ENCODE peak calls at places on chromosomes 4 and X, in five cellular contexts. One of them, this sample, is unnamed.

GRCh38 chr4:107937040-107937439 is 5.7 kb downstream of the CYP2U1 start:
- DNase-seq in endodermal cell: no peak
- DNase-seq in PC-3: no peak
- DNase-seq in heart right ventricle: no peak
- DNase-seq in mesenchymal stem cell: no peak
- DNase-seq in this sample: no peak

GRCh38 chrX:53288173-53288572 is 6.8 kb upstream of the IQSEC2 start:
- DNase-seq in endodermal cell: peak; percentile 80
- DNase-seq in PC-3: no peak
- DNase-seq in heart right ventricle: peak; percentile 62
- DNase-seq in mesenchymal stem cell: peak; percentile 33
- DNase-seq in this sample: no peak

GRCh38 chr4:42280327-42281095 is 116.8 kb upstream of the SHISA3 start:
- DNase-seq in endodermal cell: peak; percentile 58
- DNase-seq in PC-3: peak; percentile 48
- DNase-seq in heart right ventricle: no peak
- DNase-seq in mesenchymal stem cell: peak; percentile 19
- DNase-seq in this sample: no peak

GRCh38 chr4:134627386-134627785 is 425.8 kb upstream of the PABPC4L start:
- DNase-seq in endodermal cell: peak; percentile 48
- DNase-seq in PC-3: no peak
- DNase-seq in heart right ventricle: no peak
- DNase-seq in mesenchymal stem cell: no peak
- DNase-seq in this sample: no peak

GRCh38 chr4:118921736-118922135 is 33.1 kb downstream of the SYNPO2 start:
- DNase-seq in endodermal cell: no peak
- DNase-seq in PC-3: no peak
- DNase-seq in heart right ventricle: no peak
- DNase-seq in mesenchymal stem cell: no peak
- DNase-seq in this sample: no peak

GRCh38 chr4:48030470-48030869 is 13.9 kb downstream of the NIPAL1 start:
- DNase-seq in endodermal cell: no peak
- DNase-seq in PC-3: no peak
- DNase-seq in heart right ventricle: no peak
- DNase-seq in mesenchymal stem cell: no peak
- DNase-seq in this sample: no peak

GRCh38 chrX:69538321-69538876 is 34.3 kb downstream of the NALF2 start:
- DNase-seq in endodermal cell: peak; percentile 86
- DNase-seq in PC-3: peak; percentile 58
- DNase-seq in heart right ventricle: peak; percentile 83
- DNase-seq in mesenchymal stem cell: peak; percentile 26
- DNase-seq in this sample: peak; percentile 93

GRCh38 chr4:40842725-40843401 is 93.1 kb downstream of the NSUN7 start:
- DNase-seq in endodermal cell: peak; percentile 57
- DNase-seq in PC-3: no peak
- DNase-seq in heart right ventricle: no peak
- DNase-seq in mesenchymal stem cell: peak; percentile 51
- DNase-seq in this sample: no peak

GRCh38 chr4:37101196-37101595 is 143.3 kb upstream of the NWD2 start:
- DNase-seq in endodermal cell: no peak
- DNase-seq in PC-3: no peak
- DNase-seq in heart right ventricle: no peak
- DNase-seq in mesenchymal stem cell: no peak
- DNase-seq in this sample: no peak

GRCh38 chr4:121053601-121054143 is 18.7 kb downstream of the NDNF start:
- DNase-seq in endodermal cell: no peak
- DNase-seq in PC-3: peak; percentile 78
- DNase-seq in heart right ventricle: peak; percentile 38
- DNase-seq in mesenchymal stem cell: no peak
- DNase-seq in this sample: no peak

GRCh38 chr4:140237616-140238352 is 83.8 kb upstream of the MAML3 start:
- DNase-seq in endodermal cell: peak; percentile 91
- DNase-seq in PC-3: no peak
- DNase-seq in heart right ventricle: peak; percentile 76
- DNase-seq in mesenchymal stem cell: peak; percentile 72
- DNase-seq in this sample: no peak

GRCh38 chrX:115576676-115577075 is 15.7 kb downstream of the PLS3 start:
- DNase-seq in endodermal cell: no peak
- DNase-seq in PC-3: no peak
- DNase-seq in heart right ventricle: no peak
- DNase-seq in mesenchymal stem cell: no peak
- DNase-seq in this sample: no peak

GRCh38 chrX:24148535-24149345 is 789 bp upstream of the ZFX start:
- DNase-seq in endodermal cell: no peak
- DNase-seq in PC-3: peak; percentile 40
- DNase-seq in heart right ventricle: no peak
- DNase-seq in mesenchymal stem cell: peak; percentile 60
- DNase-seq in this sample: no peak

GRCh38 chr4:182496392-182496791 is 253.2 kb downstream of the TENM3 start:
- DNase-seq in endodermal cell: no peak
- DNase-seq in PC-3: no peak
- DNase-seq in heart right ventricle: no peak
- DNase-seq in mesenchymal stem cell: no peak
- DNase-seq in this sample: no peak

GRCh38 chr4:6207602-6208001 is 7.3 kb upstream of the JAKMIP1 start:
- DNase-seq in endodermal cell: no peak
- DNase-seq in PC-3: no peak
- DNase-seq in heart right ventricle: no peak
- DNase-seq in mesenchymal stem cell: no peak
- DNase-seq in this sample: no peak

GRCh38 chrX:130109429-130110378 is 593 bp downstream of the ELF4 start:
- DNase-seq in endodermal cell: peak; percentile 62
- DNase-seq in PC-3: peak; percentile 21
- DNase-seq in heart right ventricle: peak; percentile 21
- DNase-seq in mesenchymal stem cell: peak; percentile 67
- DNase-seq in this sample: no peak

GRCh38 chrX:53190363-53190960 is 34.5 kb downstream of the KDM5C start:
- DNase-seq in endodermal cell: peak; percentile 86
- DNase-seq in PC-3: no peak
- DNase-seq in heart right ventricle: no peak
- DNase-seq in mesenchymal stem cell: peak; percentile 2
- DNase-seq in this sample: no peak

GRCh38 chrX:150036181-150036580 is 97.9 kb upstream of the EOLA2 start:
- DNase-seq in endodermal cell: no peak
- DNase-seq in PC-3: peak; percentile 83
- DNase-seq in heart right ventricle: no peak
- DNase-seq in mesenchymal stem cell: peak; percentile 50
- DNase-seq in this sample: no peak

GRCh38 chr4:5751073-5751917 is 40.3 kb downstream of the EVC start:
- DNase-seq in endodermal cell: peak; percentile 62
- DNase-seq in PC-3: no peak
- DNase-seq in heart right ventricle: no peak
- DNase-seq in mesenchymal stem cell: peak; percentile 92
- DNase-seq in this sample: no peak

GRCh38 chr4:56426273-56426672 is 9.1 kb downstream of the PPAT start:
- DNase-seq in endodermal cell: no peak
- DNase-seq in PC-3: no peak
- DNase-seq in heart right ventricle: no peak
- DNase-seq in mesenchymal stem cell: no peak
- DNase-seq in this sample: no peak

GRCh38 chr4:137968956-137969709 is 273.0 kb downstream of the SLC7A11 start:
- DNase-seq in endodermal cell: peak; percentile 66
- DNase-seq in PC-3: no peak
- DNase-seq in heart right ventricle: no peak
- DNase-seq in mesenchymal stem cell: no peak
- DNase-seq in this sample: no peak

GRCh38 chrX:109732319-109732779 is 708 bp downstream of the ACSL4 start:
- DNase-seq in endodermal cell: no peak
- DNase-seq in PC-3: peak; percentile 56
- DNase-seq in heart right ventricle: no peak
- DNase-seq in mesenchymal stem cell: peak; percentile 53
- DNase-seq in this sample: no peak

GRCh38 chr4:70315928-70316327 is 18.9 kb upstream of the CABS1 start:
- DNase-seq in endodermal cell: no peak
- DNase-seq in PC-3: peak; percentile 21
- DNase-seq in heart right ventricle: no peak
- DNase-seq in mesenchymal stem cell: no peak
- DNase-seq in this sample: no peak

GRCh38 chrX:12379666-12380065 is 241.4 kb downstream of the FRMPD4 start:
- DNase-seq in endodermal cell: no peak
- DNase-seq in PC-3: no peak
- DNase-seq in heart right ventricle: no peak
- DNase-seq in mesenchymal stem cell: no peak
- DNase-seq in this sample: no peak

GRCh38 chr4:113556382-113557134 is 205.0 kb downstream of the CAMK2D start:
- DNase-seq in endodermal cell: no peak
- DNase-seq in PC-3: peak; percentile 58
- DNase-seq in heart right ventricle: peak; percentile 18
- DNase-seq in mesenchymal stem cell: no peak
- DNase-seq in this sample: no peak

DNA sequence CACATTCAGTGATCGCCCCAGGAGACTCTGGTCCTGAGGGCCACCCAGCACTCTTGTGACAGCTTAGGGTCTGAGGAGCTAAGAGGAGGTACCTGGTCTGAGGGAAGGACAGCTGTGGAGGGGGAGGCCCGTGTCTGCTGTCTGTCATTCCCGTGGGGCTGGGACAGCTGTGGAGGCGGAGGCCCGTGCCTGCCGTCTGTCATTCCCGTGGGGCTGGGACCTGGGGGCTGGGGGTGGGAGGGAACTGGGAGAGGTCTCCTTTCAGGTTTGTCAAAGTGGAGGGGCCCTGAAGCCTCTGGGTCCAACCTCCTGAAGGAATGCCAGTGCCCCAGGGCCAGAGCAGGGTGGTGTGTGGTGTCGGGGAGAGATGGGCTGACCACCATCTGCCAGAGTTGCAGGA is 45.0 kb upstream of the ADRA2C start:
- DNase-seq in endodermal cell: no peak
- DNase-seq in PC-3: no peak
- DNase-seq in heart right ventricle: peak; percentile 3
- DNase-seq in mesenchymal stem cell: no peak
- DNase-seq in this sample: peak; percentile 5
- H3K27me3 ChIP-seq in endodermal cell: peaks cover 20% of the 10 kb centered on the region
- H3K27me3 ChIP-seq in PC-3: peaks cover 61% of the 10 kb centered on the region
- H3K27me3 ChIP-seq in heart right ventricle: peaks cover 54% of the 10 kb centered on the region
- H3K27me3 ChIP-seq in mesenchymal stem cell: peaks cover 79% of the 10 kb centered on the region
- H3K27me3 ChIP-seq in this sample: no peaks in the 10 kb centered on the region

GRCh38 chrX:15874672-15875071 is 20.1 kb upstream of the AP1S2 start:
- DNase-seq in endodermal cell: no peak
- DNase-seq in PC-3: no peak
- DNase-seq in heart right ventricle: no peak
- DNase-seq in mesenchymal stem cell: no peak
- DNase-seq in this sample: no peak
- H3K27me3 ChIP-seq in endodermal cell: no peaks in the 10 kb centered on the region
- H3K27me3 ChIP-seq in PC-3: no peaks in the 10 kb centered on the region
- H3K27me3 ChIP-seq in heart right ventricle: peaks cover 81% of the 10 kb centered on the region
- H3K27me3 ChIP-seq in mesenchymal stem cell: peaks cover 22% of the 10 kb centered on the region
- H3K27me3 ChIP-seq in this sample: peaks cover 6% of the 10 kb centered on the region

GRCh38 chrX:113743069-113743468 is 840.8 kb upstream of the HTR2C start:
- DNase-seq in endodermal cell: no peak
- DNase-seq in PC-3: no peak
- DNase-seq in heart right ventricle: no peak
- DNase-seq in mesenchymal stem cell: no peak
- DNase-seq in this sample: no peak
- H3K27me3 ChIP-seq in endodermal cell: no peaks in the 10 kb centered on the region
- H3K27me3 ChIP-seq in PC-3: no peaks in the 10 kb centered on the region
- H3K27me3 ChIP-seq in heart right ventricle: peaks cover 13% of the 10 kb centered on the region
- H3K27me3 ChIP-seq in mesenchymal stem cell: peaks cover 28% of the 10 kb centered on the region
- H3K27me3 ChIP-seq in this sample: no peaks in the 10 kb centered on the region

GRCh38 chrX:42778096-42778495 is at the start of gene PPP1R2C:
- DNase-seq in endodermal cell: no peak
- DNase-seq in PC-3: no peak
- DNase-seq in heart right ventricle: no peak
- DNase-seq in mesenchymal stem cell: no peak
- DNase-seq in this sample: no peak

GRCh38 chrX:42783456-42783855 is 5.5 kb upstream of the PPP1R2C start:
- DNase-seq in endodermal cell: no peak
- DNase-seq in PC-3: no peak
- DNase-seq in heart right ventricle: no peak
- DNase-seq in mesenchymal stem cell: peak; percentile 22
- DNase-seq in this sample: no peak
- H3K27me3 ChIP-seq in endodermal cell: no peaks in the 10 kb centered on the region
- H3K27me3 ChIP-seq in PC-3: no peaks in the 10 kb centered on the region
- H3K27me3 ChIP-seq in heart right ventricle: peaks cover 17% of the 10 kb centered on the region
- H3K27me3 ChIP-seq in mesenchymal stem cell: no peaks in the 10 kb centered on the region
- H3K27me3 ChIP-seq in this sample: no peaks in the 10 kb centered on the region

This sample was measured in pancreas.